ENCODE peak calls at places on chromosome 18, in seven cellular contexts. F is body of pancreas, Q is omental fat pad, C is thoracic aorta, I is right lobe of liver, X is colonic mucosa, A is GM12865. N is an unnamed sample.

GRCh38 chr18:31679133-31679731 is 5.1 kb downstream of the B4GALT6 start:
- DNase-seq in F (no peak), Q (no peak), C (no peak), I (no peak), X (peak), A (no peak), N (no peak)

GRCh38 chr18:32092422-32093105 is 890 bp downstream of the RNF138 start:
- DNase-seq in F (peak), Q (peak), C (peak), I (peak), X (peak), A (peak), N (peak)

GRCh38 chr18:78801011-78801410 is 178.6 kb upstream of the SALL3 start:
- DNase-seq in F (no peak), Q (no peak), C (no peak), I (no peak), X (no peak), A (no peak), N (no peak)

GRCh38 chr18:31789409-31789808 is 28.7 kb upstream of the SLC25A52 start:
- DNase-seq in F (no peak), Q (no peak), C (no peak), I (no peak), X (no peak), A (no peak), N (no peak)

GRCh38 chr18:75105551-75106254 is 103.2 kb downstream of the PTGR3 start:
- DNase-seq in F (no peak), Q (no peak), C (no peak), I (peak), X (no peak), A (no peak), N (no peak)

GRCh38 chr18:69402219-69402989 is 1.7 kb downstream of the DOK6 start:
- DNase-seq in F (no peak), Q (no peak), C (no peak), I (no peak), X (no peak), A (no peak), N (no peak)

GRCh38 chr18:57542801-57543427 is 43.6 kb downstream of the FECH start:
- DNase-seq in F (no peak), Q (no peak), C (no peak), I (no peak), X (no peak), A (no peak), N (no peak)

GRCh38 chr18:60027397-60027796 is 127.6 kb downstream of the PMAIP1 start:
- DNase-seq in F (no peak), Q (no peak), C (no peak), I (no peak), X (no peak), A (no peak), N (no peak)

GRCh38 chr18:75405341-75405740 is 22.2 kb downstream of the SMIM21 start:
- DNase-seq in F (no peak), Q (no peak), C (no peak), I (no peak), X (no peak), A (no peak), N (no peak)

GRCh38 chr18:5175378-5175777 is 21.7 kb downstream of the AKAIN1 start:
- DNase-seq in F (no peak), Q (no peak), C (no peak), I (no peak), X (no peak), A (peak), N (no peak)

GRCh38 chr18:48886520-48887293 is 64.1 kb downstream of the SMAD7 start:
- DNase-seq in F (no peak), Q (no peak), C (no peak), I (peak), X (no peak), A (no peak), N (no peak)

GRCh38 chr18:26928669-26929313 is 63.3 kb upstream of the AQP4 start:
- DNase-seq in F (no peak), Q (no peak), C (no peak), I (no peak), X (no peak), A (no peak), N (no peak)

GRCh38 chr18:75407468-75408437 is 19.8 kb downstream of the SMIM21 start:
- DNase-seq in F (no peak), Q (no peak), C (no peak), I (no peak), X (no peak), A (no peak), N (no peak)

GRCh38 chr18:46696268-46696667 is 39.2 kb upstream of the LOXHD1 start:
- DNase-seq in F (no peak), Q (no peak), C (no peak), I (no peak), X (no peak), A (no peak), N (no peak)

GRCh38 chr18:74819433-74820059 is 221.9 kb downstream of the ZNF407 start:
- DNase-seq in F (no peak), Q (no peak), C (no peak), I (no peak), X (no peak), A (peak), N (no peak)

GRCh38 chr18:48336332-48336731 is 72.9 kb downstream of the ZBTB7C start:
- DNase-seq in F (no peak), Q (no peak), C (no peak), I (no peak), X (no peak), A (no peak), N (no peak)

GRCh38 chr18:28041366-28041765 is 135.6 kb downstream of the CDH2 start:
- DNase-seq in F (no peak), Q (no peak), C (no peak), I (no peak), X (no peak), A (no peak), N (no peak)

GRCh38 chr18:46071615-46071893 is 506 bp downstream of the PSTPIP2 start:
- DNase-seq in F (no peak), Q (no peak), C (no peak), I (no peak), X (no peak), A (no peak), N (no peak)

GRCh38 chr18:58254873-58255511 is 211.0 kb downstream of the NEDD4L start:
- DNase-seq in F (peak), Q (no peak), C (no peak), I (no peak), X (no peak), A (no peak), N (no peak)

GRCh38 chr18:21632393-21632792 is 20.3 kb downstream of the SNRPD1 start:
- DNase-seq in F (no peak), Q (no peak), C (no peak), I (no peak), X (no peak), A (no peak), N (no peak)

GRCh38 chr18:52422985-52423601 is 83.1 kb downstream of the DCC start:
- DNase-seq in F (no peak), Q (no peak), C (no peak), I (no peak), X (no peak), A (peak), N (no peak)
- TF ChIP-seq CTCF in F (peak), Q (no peak), C (no peak), I (no peak), X (no peak), A (no peak), N (no peak)

DNA sequence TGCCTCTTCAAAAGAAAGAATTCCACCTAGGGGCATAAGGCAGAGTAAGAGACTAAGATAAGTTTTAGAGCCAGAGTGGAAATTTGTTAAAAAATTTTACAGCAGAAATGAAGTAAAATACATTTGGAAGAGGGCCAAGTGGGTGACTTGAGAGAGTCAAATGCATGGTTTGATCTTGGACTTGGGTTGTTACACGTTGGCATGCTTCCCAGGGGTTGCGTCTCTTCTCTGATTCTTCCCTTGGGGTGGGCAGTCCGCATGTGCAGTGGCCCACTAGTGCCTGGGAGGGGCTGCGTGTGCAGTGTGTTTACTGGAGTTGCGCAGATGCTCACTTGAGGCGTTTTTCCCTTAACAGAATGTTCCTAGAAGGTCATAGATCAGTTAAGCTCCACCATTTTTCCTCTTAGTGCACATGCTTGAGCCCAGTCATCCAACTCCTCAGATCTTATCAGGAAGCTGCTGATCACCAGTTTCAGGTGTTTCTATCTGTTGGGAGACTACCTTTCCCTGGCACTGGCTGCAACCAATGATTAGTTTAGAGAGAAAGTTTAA is 13.1 kb downstream of the SEH1L start:
- DNase-seq in F (no peak), Q (no peak), C (no peak), I (no peak), X (peak), A (no peak), N (no peak)
- TF ChIP-seq CTCF in F (no peak), Q (no peak), C (no peak), I (no peak), X (no peak), A (no peak), N (no peak)

GRCh38 chr18:3186678-3187658 is 32.8 kb downstream of the MYOM1 start:
- DNase-seq in F (peak), Q (no peak), C (no peak), I (no peak), X (no peak), A (no peak), N (no peak)
- TF ChIP-seq CTCF in F (peak), Q (no peak), C (peak), I (no peak), X (no peak), A (no peak), N (no peak)

GRCh38 chr18:9366126-9366714 is 31.6 kb downstream of the TWSG1 start:
- DNase-seq in F (peak), Q (no peak), C (no peak), I (no peak), X (peak), A (no peak), N (no peak)
- TF ChIP-seq CTCF in F (peak), Q (no peak), C (peak), I (peak), X (no peak), A (no peak), N (no peak)

GRCh38 chr18:10015941-10016819 is 102.4 kb downstream of the VAPA start:
- DNase-seq in F (no peak), Q (no peak), C (no peak), I (peak), X (no peak), A (no peak), N (no peak)
- TF ChIP-seq CTCF in F (peak), Q (no peak), C (no peak), I (peak), X (no peak), A (no peak), N (peak)